ENCODE peak calls at places on chromosomes 4 and X, in nine cellular contexts. One of them, this sample, is unnamed.

GRCh38 chr4:119207051-119207450 is 5.5 kb upstream of the USP53 start:
- DNase-seq in H4: no peak
- DNase-seq in left lung: no peak
- DNase-seq in neuronal stem cell: no peak
- DNase-seq in ACHN: no peak
- DNase-seq in HCEC 1CT: no peak
- DNase-seq in stimulated activated CD4-positive, alpha-beta T cell treated with anti-CD3 and anti-CD28 coated beads, Interleukin-2, amount 100 ng/mL, for 48 hours: no peak
- DNase-seq in foreskin fibroblast: peak
- DNase-seq in activated T-cell treated with anti-CD3 and anti-CD28 coated beads, Interleukin-2, amount 50 U/mL, for 72 hours: no peak
- DNase-seq in this sample: no peak

GRCh38 chr4:110032603-110033002 is 119.9 kb downstream of the EGF start:
- DNase-seq in ACHN: no peak
- DNase-seq in H4: peak
- DNase-seq in left lung: peak
- DNase-seq in activated T-cell treated with anti-CD3 and anti-CD28 coated beads, Interleukin-2, amount 50 U/mL, for 72 hours: no peak
- DNase-seq in neuronal stem cell: no peak
- DNase-seq in stimulated activated CD4-positive, alpha-beta T cell treated with anti-CD3 and anti-CD28 coated beads, Interleukin-2, amount 100 ng/mL, for 48 hours: no peak
- DNase-seq in foreskin fibroblast: no peak
- DNase-seq in HCEC 1CT: no peak
- DNase-seq in this sample: no peak

GRCh38 chr4:98468744-98469143 is 189.7 kb downstream of the TSPAN5 start:
- DNase-seq in HCEC 1CT: no peak
- DNase-seq in neuronal stem cell: no peak
- DNase-seq in left lung: peak
- DNase-seq in H4: no peak
- DNase-seq in ACHN: no peak
- DNase-seq in stimulated activated CD4-positive, alpha-beta T cell treated with anti-CD3 and anti-CD28 coated beads, Interleukin-2, amount 100 ng/mL, for 48 hours: no peak
- DNase-seq in activated T-cell treated with anti-CD3 and anti-CD28 coated beads, Interleukin-2, amount 50 U/mL, for 72 hours: no peak
- DNase-seq in foreskin fibroblast: peak
- DNase-seq in this sample: peak

GRCh38 chrX:70168238-70169188 is 8.8 kb upstream of the DGAT2L6 start:
- DNase-seq in left lung: no peak
- DNase-seq in neuronal stem cell: no peak
- DNase-seq in ACHN: peak
- DNase-seq in stimulated activated CD4-positive, alpha-beta T cell treated with anti-CD3 and anti-CD28 coated beads, Interleukin-2, amount 100 ng/mL, for 48 hours: no peak
- DNase-seq in activated T-cell treated with anti-CD3 and anti-CD28 coated beads, Interleukin-2, amount 50 U/mL, for 72 hours: no peak
- DNase-seq in HCEC 1CT: peak
- DNase-seq in foreskin fibroblast: peak
- DNase-seq in H4: peak
- DNase-seq in this sample: peak

GRCh38 chr4:3867403-3868100 is 101.4 kb downstream of the ADRA2C start:
- DNase-seq in HCEC 1CT: no peak
- DNase-seq in H4: no peak
- DNase-seq in ACHN: no peak
- DNase-seq in left lung: no peak
- DNase-seq in neuronal stem cell: no peak
- DNase-seq in foreskin fibroblast: no peak
- DNase-seq in activated T-cell treated with anti-CD3 and anti-CD28 coated beads, Interleukin-2, amount 50 U/mL, for 72 hours: no peak
- DNase-seq in stimulated activated CD4-positive, alpha-beta T cell treated with anti-CD3 and anti-CD28 coated beads, Interleukin-2, amount 100 ng/mL, for 48 hours: no peak
- DNase-seq in this sample: no peak

GRCh38 chr4:36399762-36400353 is 118.4 kb downstream of the DTHD1 start:
- DNase-seq in ACHN: peak
- DNase-seq in activated T-cell treated with anti-CD3 and anti-CD28 coated beads, Interleukin-2, amount 50 U/mL, for 72 hours: peak
- DNase-seq in left lung: no peak
- DNase-seq in H4: no peak
- DNase-seq in foreskin fibroblast: no peak
- DNase-seq in HCEC 1CT: no peak
- DNase-seq in neuronal stem cell: no peak
- DNase-seq in stimulated activated CD4-positive, alpha-beta T cell treated with anti-CD3 and anti-CD28 coated beads, Interleukin-2, amount 100 ng/mL, for 48 hours: peak
- DNase-seq in this sample: no peak

GRCh38 chr4:74114234-74114633 is 15.2 kb upstream of the CXCL2 start:
- DNase-seq in neuronal stem cell: no peak
- DNase-seq in activated T-cell treated with anti-CD3 and anti-CD28 coated beads, Interleukin-2, amount 50 U/mL, for 72 hours: no peak
- DNase-seq in stimulated activated CD4-positive, alpha-beta T cell treated with anti-CD3 and anti-CD28 coated beads, Interleukin-2, amount 100 ng/mL, for 48 hours: no peak
- DNase-seq in ACHN: no peak
- DNase-seq in HCEC 1CT: peak
- DNase-seq in left lung: no peak
- DNase-seq in foreskin fibroblast: peak
- DNase-seq in H4: no peak
- DNase-seq in this sample: peak

GRCh38 chr4:185656467-185656890 is 121.2 kb upstream of the PDLIM3 start:
- DNase-seq in ACHN: no peak
- DNase-seq in HCEC 1CT: peak
- DNase-seq in stimulated activated CD4-positive, alpha-beta T cell treated with anti-CD3 and anti-CD28 coated beads, Interleukin-2, amount 100 ng/mL, for 48 hours: no peak
- DNase-seq in left lung: peak
- DNase-seq in neuronal stem cell: peak
- DNase-seq in foreskin fibroblast: peak
- DNase-seq in activated T-cell treated with anti-CD3 and anti-CD28 coated beads, Interleukin-2, amount 50 U/mL, for 72 hours: no peak
- DNase-seq in H4: no peak
- DNase-seq in this sample: peak

GRCh38 chrX:107738768-107739167 is 36.8 kb downstream of the TSC22D3 start:
- DNase-seq in H4: no peak
- DNase-seq in foreskin fibroblast: no peak
- DNase-seq in ACHN: no peak
- DNase-seq in activated T-cell treated with anti-CD3 and anti-CD28 coated beads, Interleukin-2, amount 50 U/mL, for 72 hours: no peak
- DNase-seq in neuronal stem cell: no peak
- DNase-seq in HCEC 1CT: no peak
- DNase-seq in left lung: no peak
- DNase-seq in stimulated activated CD4-positive, alpha-beta T cell treated with anti-CD3 and anti-CD28 coated beads, Interleukin-2, amount 100 ng/mL, for 48 hours: no peak
- DNase-seq in this sample: no peak

GRCh38 chrX:39896951-39897740 is 200.6 kb downstream of the BCOR start:
- DNase-seq in stimulated activated CD4-positive, alpha-beta T cell treated with anti-CD3 and anti-CD28 coated beads, Interleukin-2, amount 100 ng/mL, for 48 hours: no peak
- DNase-seq in HCEC 1CT: peak
- DNase-seq in H4: peak
- DNase-seq in left lung: no peak
- DNase-seq in activated T-cell treated with anti-CD3 and anti-CD28 coated beads, Interleukin-2, amount 50 U/mL, for 72 hours: no peak
- DNase-seq in neuronal stem cell: peak
- DNase-seq in foreskin fibroblast: peak
- DNase-seq in ACHN: no peak
- DNase-seq in this sample: no peak